ENCODE peak calls at places on chromosome 14, in seven cellular contexts. One of them, this sample, is unnamed.

GRCh38 chr14:81684696-81685095 is 151.0 kb upstream of the SEL1L start:
- DNase-seq in IMR-90: no peak
- DNase-seq in astrocyte of the spinal cord: no peak
- DNase-seq in esophagus squamous epithelium: no peak
- DNase-seq in CD8-positive, alpha-beta memory T cell: no peak
- DNase-seq in CD4-positive, alpha-beta memory T cell: no peak
- DNase-seq in HL-60: no peak
- DNase-seq in this sample: no peak

GRCh38 chr14:94897092-94897491 is 127.2 kb upstream of the GSC start:
- DNase-seq in IMR-90: no peak
- DNase-seq in astrocyte of the spinal cord: peak
- DNase-seq in esophagus squamous epithelium: no peak
- DNase-seq in CD8-positive, alpha-beta memory T cell: no peak
- DNase-seq in CD4-positive, alpha-beta memory T cell: no peak
- DNase-seq in HL-60: no peak
- DNase-seq in this sample: no peak

GRCh38 chr14:68173227-68173972 is 353.8 kb downstream of the RAD51B start:
- DNase-seq in IMR-90: peak
- DNase-seq in astrocyte of the spinal cord: peak
- DNase-seq in esophagus squamous epithelium: no peak
- DNase-seq in CD8-positive, alpha-beta memory T cell: no peak
- DNase-seq in CD4-positive, alpha-beta memory T cell: no peak
- DNase-seq in HL-60: no peak
- DNase-seq in this sample: no peak

GRCh38 chr14:21093018-21093417 is 5.4 kb downstream of the ZNF219 start:
- DNase-seq in IMR-90: no peak
- DNase-seq in astrocyte of the spinal cord: no peak
- DNase-seq in esophagus squamous epithelium: no peak
- DNase-seq in CD8-positive, alpha-beta memory T cell: no peak
- DNase-seq in CD4-positive, alpha-beta memory T cell: no peak
- DNase-seq in HL-60: no peak
- DNase-seq in this sample: no peak

GRCh38 chr14:65794674-65795279 is 382.2 kb downstream of the FUT8 start:
- DNase-seq in IMR-90: no peak
- DNase-seq in astrocyte of the spinal cord: no peak
- DNase-seq in esophagus squamous epithelium: no peak
- DNase-seq in CD8-positive, alpha-beta memory T cell: no peak
- DNase-seq in CD4-positive, alpha-beta memory T cell: no peak
- DNase-seq in HL-60: no peak
- DNase-seq in this sample: no peak

GRCh38 chr14:69046468-69046867 is 67.4 kb upstream of the ACTN1 start:
- DNase-seq in IMR-90: peak
- DNase-seq in astrocyte of the spinal cord: peak
- DNase-seq in esophagus squamous epithelium: no peak
- DNase-seq in CD8-positive, alpha-beta memory T cell: no peak
- DNase-seq in CD4-positive, alpha-beta memory T cell: no peak
- DNase-seq in HL-60: no peak
- DNase-seq in this sample: peak

GRCh38 chr14:100263141-100263540 is 24.2 kb downstream of the YY1 start:
- DNase-seq in IMR-90: no peak
- DNase-seq in astrocyte of the spinal cord: no peak
- DNase-seq in esophagus squamous epithelium: no peak
- DNase-seq in CD8-positive, alpha-beta memory T cell: no peak
- DNase-seq in CD4-positive, alpha-beta memory T cell: no peak
- DNase-seq in HL-60: no peak
- DNase-seq in this sample: no peak

GRCh38 chr14:77181124-77181602 is 435 bp upstream of the TMEM63C start:
- DNase-seq in IMR-90: no peak
- DNase-seq in astrocyte of the spinal cord: no peak
- DNase-seq in esophagus squamous epithelium: no peak
- DNase-seq in CD8-positive, alpha-beta memory T cell: no peak
- DNase-seq in CD4-positive, alpha-beta memory T cell: no peak
- DNase-seq in HL-60: no peak
- DNase-seq in this sample: no peak

GRCh38 chr14:26845106-26845818 is 247.4 kb upstream of the NOVA1 start:
- DNase-seq in IMR-90: no peak
- DNase-seq in astrocyte of the spinal cord: no peak
- DNase-seq in esophagus squamous epithelium: no peak
- DNase-seq in CD8-positive, alpha-beta memory T cell: no peak
- DNase-seq in CD4-positive, alpha-beta memory T cell: no peak
- DNase-seq in HL-60: no peak
- DNase-seq in this sample: no peak

GRCh38 chr14:98993818-98994217 is 278.2 kb downstream of the BCL11B start:
- DNase-seq in IMR-90: no peak
- DNase-seq in astrocyte of the spinal cord: no peak
- DNase-seq in esophagus squamous epithelium: no peak
- DNase-seq in CD8-positive, alpha-beta memory T cell: no peak
- DNase-seq in CD4-positive, alpha-beta memory T cell: no peak
- DNase-seq in HL-60: no peak
- DNase-seq in this sample: no peak

GRCh38 chr14:44567997-44568396 is 60.9 kb upstream of the FSCB start:
- DNase-seq in IMR-90: no peak
- DNase-seq in astrocyte of the spinal cord: no peak
- DNase-seq in esophagus squamous epithelium: no peak
- DNase-seq in CD8-positive, alpha-beta memory T cell: no peak
- DNase-seq in CD4-positive, alpha-beta memory T cell: no peak
- DNase-seq in HL-60: no peak
- DNase-seq in this sample: no peak

GRCh38 chr14:99517046-99517642 is 35.9 kb downstream of the CCNK start:
- DNase-seq in IMR-90: no peak
- DNase-seq in astrocyte of the spinal cord: no peak
- DNase-seq in esophagus squamous epithelium: no peak
- DNase-seq in CD8-positive, alpha-beta memory T cell: no peak
- DNase-seq in CD4-positive, alpha-beta memory T cell: no peak
- DNase-seq in HL-60: no peak
- DNase-seq in this sample: peak

GRCh38 chr14:94638330-94638729 is 26.1 kb downstream of the SERPINA3 start:
- DNase-seq in IMR-90: peak
- DNase-seq in astrocyte of the spinal cord: no peak
- DNase-seq in esophagus squamous epithelium: no peak
- DNase-seq in CD8-positive, alpha-beta memory T cell: no peak
- DNase-seq in CD4-positive, alpha-beta memory T cell: no peak
- DNase-seq in HL-60: no peak
- DNase-seq in this sample: no peak

GRCh38 chr14:99517643-99518381 is 36.6 kb downstream of the CCNK start:
- DNase-seq in IMR-90: no peak
- DNase-seq in astrocyte of the spinal cord: no peak
- DNase-seq in esophagus squamous epithelium: no peak
- DNase-seq in CD8-positive, alpha-beta memory T cell: no peak
- DNase-seq in CD4-positive, alpha-beta memory T cell: no peak
- DNase-seq in HL-60: no peak
- DNase-seq in this sample: no peak

GRCh38 chr14:96583605-96584041 is 81.4 kb downstream of the PAPOLA start:
- DNase-seq in IMR-90: no peak
- DNase-seq in astrocyte of the spinal cord: no peak
- DNase-seq in esophagus squamous epithelium: no peak
- DNase-seq in CD8-positive, alpha-beta memory T cell: no peak
- DNase-seq in CD4-positive, alpha-beta memory T cell: no peak
- DNase-seq in HL-60: no peak
- DNase-seq in this sample: peak

GRCh38 chr14:100618763-100619320 is 31.6 kb upstream of the BEGAIN start:
- DNase-seq in IMR-90: no peak
- DNase-seq in astrocyte of the spinal cord: no peak
- DNase-seq in esophagus squamous epithelium: no peak
- DNase-seq in CD8-positive, alpha-beta memory T cell: no peak
- DNase-seq in CD4-positive, alpha-beta memory T cell: no peak
- DNase-seq in HL-60: no peak
- DNase-seq in this sample: no peak

GRCh38 chr14:94823556-94824341 is 53.8 kb upstream of the GSC start:
- DNase-seq in IMR-90: no peak
- DNase-seq in astrocyte of the spinal cord: no peak
- DNase-seq in esophagus squamous epithelium: no peak
- DNase-seq in CD8-positive, alpha-beta memory T cell: no peak
- DNase-seq in CD4-positive, alpha-beta memory T cell: no peak
- DNase-seq in HL-60: no peak
- DNase-seq in this sample: no peak

GRCh38 chr14:49732896-49733295 is 35.1 kb upstream of the KLHDC2 start:
- DNase-seq in IMR-90: no peak
- DNase-seq in astrocyte of the spinal cord: no peak
- DNase-seq in esophagus squamous epithelium: no peak
- DNase-seq in CD8-positive, alpha-beta memory T cell: no peak
- DNase-seq in CD4-positive, alpha-beta memory T cell: no peak
- DNase-seq in HL-60: no peak
- DNase-seq in this sample: no peak

GRCh38 chr14:68487805-68488590 is 304.9 kb downstream of the ZFP36L1 start:
- DNase-seq in IMR-90: peak
- DNase-seq in astrocyte of the spinal cord: no peak
- DNase-seq in esophagus squamous epithelium: no peak
- DNase-seq in CD8-positive, alpha-beta memory T cell: no peak
- DNase-seq in CD4-positive, alpha-beta memory T cell: no peak
- DNase-seq in HL-60: no peak
- DNase-seq in this sample: no peak

GRCh38 chr14:29548948-29549370 is 378.7 kb downstream of the PRKD1 start:
- DNase-seq in IMR-90: peak
- DNase-seq in astrocyte of the spinal cord: peak
- DNase-seq in esophagus squamous epithelium: no peak
- DNase-seq in CD8-positive, alpha-beta memory T cell: no peak
- DNase-seq in CD4-positive, alpha-beta memory T cell: no peak
- DNase-seq in HL-60: peak
- DNase-seq in this sample: no peak

GRCh38 chr14:99179946-99180345 is 92.1 kb downstream of the BCL11B start:
- DNase-seq in IMR-90: no peak
- DNase-seq in astrocyte of the spinal cord: no peak
- DNase-seq in esophagus squamous epithelium: no peak
- DNase-seq in CD8-positive, alpha-beta memory T cell: no peak
- DNase-seq in CD4-positive, alpha-beta memory T cell: no peak
- DNase-seq in HL-60: no peak
- DNase-seq in this sample: no peak

GRCh38 chr14:51168220-51168613 is 71.8 kb upstream of the TMX1 start:
- DNase-seq in IMR-90: no peak
- DNase-seq in astrocyte of the spinal cord: no peak
- DNase-seq in esophagus squamous epithelium: no peak
- DNase-seq in CD8-positive, alpha-beta memory T cell: no peak
- DNase-seq in CD4-positive, alpha-beta memory T cell: no peak
- DNase-seq in HL-60: no peak
- DNase-seq in this sample: no peak
- H3K4me3 ChIP-seq in IMR-90: no peak
- H3K4me3 ChIP-seq in astrocyte of the spinal cord: no peak
- H3K4me3 ChIP-seq in esophagus squamous epithelium: no peak
- H3K4me3 ChIP-seq in CD8-positive, alpha-beta memory T cell: no peak
- H3K4me3 ChIP-seq in CD4-positive, alpha-beta memory T cell: no peak
- H3K4me3 ChIP-seq in HL-60: no peak
- H3K4me3 ChIP-seq in this sample: no peak

GRCh38 chr14:79144891-79145290 is 974.7 kb downstream of the NRXN3 start:
- DNase-seq in IMR-90: peak
- DNase-seq in astrocyte of the spinal cord: no peak
- DNase-seq in esophagus squamous epithelium: no peak
- DNase-seq in CD8-positive, alpha-beta memory T cell: no peak
- DNase-seq in CD4-positive, alpha-beta memory T cell: no peak
- DNase-seq in HL-60: no peak
- DNase-seq in this sample: no peak
- H3K4me3 ChIP-seq in IMR-90: no peak
- H3K4me3 ChIP-seq in astrocyte of the spinal cord: no peak
- H3K4me3 ChIP-seq in esophagus squamous epithelium: no peak
- H3K4me3 ChIP-seq in CD8-positive, alpha-beta memory T cell: no peak
- H3K4me3 ChIP-seq in CD4-positive, alpha-beta memory T cell: no peak
- H3K4me3 ChIP-seq in HL-60: no peak
- H3K4me3 ChIP-seq in this sample: no peak

GRCh38 chr14:103103461-103104388 is 9.2 kb downstream of the EXOC3L4 start:
- DNase-seq in IMR-90: peak
- DNase-seq in astrocyte of the spinal cord: no peak
- DNase-seq in esophagus squamous epithelium: no peak
- DNase-seq in CD8-positive, alpha-beta memory T cell: no peak
- DNase-seq in CD4-positive, alpha-beta memory T cell: no peak
- DNase-seq in HL-60: peak
- DNase-seq in this sample: no peak

GRCh38 chr14:103104654-103105511 is 10.4 kb downstream of the EXOC3L4 start:
- DNase-seq in IMR-90: peak
- DNase-seq in astrocyte of the spinal cord: peak
- DNase-seq in esophagus squamous epithelium: no peak
- DNase-seq in CD8-positive, alpha-beta memory T cell: peak
- DNase-seq in CD4-positive, alpha-beta memory T cell: peak
- DNase-seq in HL-60: peak
- DNase-seq in this sample: no peak

GRCh38 chr14:103102689-103103260 is 8.2 kb downstream of the EXOC3L4 start:
- DNase-seq in IMR-90: no peak
- DNase-seq in astrocyte of the spinal cord: no peak
- DNase-seq in esophagus squamous epithelium: no peak
- DNase-seq in CD8-positive, alpha-beta memory T cell: no peak
- DNase-seq in CD4-positive, alpha-beta memory T cell: no peak
- DNase-seq in HL-60: no peak
- DNase-seq in this sample: no peak

GRCh38 chr14:103105580-103106168 is 11.1 kb downstream of the EXOC3L4 start:
- DNase-seq in IMR-90: no peak
- DNase-seq in astrocyte of the spinal cord: no peak
- DNase-seq in esophagus squamous epithelium: no peak
- DNase-seq in CD8-positive, alpha-beta memory T cell: no peak
- DNase-seq in CD4-positive, alpha-beta memory T cell: no peak
- DNase-seq in HL-60: peak
- DNase-seq in this sample: no peak

DNA sequence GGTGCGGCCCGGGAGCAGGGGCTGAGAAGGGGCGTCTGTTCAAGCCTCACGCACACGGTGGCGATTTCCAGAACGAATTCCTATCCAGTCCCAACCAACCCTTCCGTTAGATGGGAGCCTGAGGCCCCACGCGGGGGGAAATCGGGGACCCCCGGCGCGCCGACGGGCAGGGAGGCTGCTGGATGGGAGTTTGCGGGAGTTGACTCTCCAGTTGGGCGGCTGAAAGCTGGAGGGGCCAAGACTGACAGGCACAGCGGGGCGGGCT is 9.8 kb downstream of the EXOC3L4 start:
- DNase-seq in IMR-90: no peak
- DNase-seq in astrocyte of the spinal cord: no peak
- DNase-seq in esophagus squamous epithelium: no peak
- DNase-seq in CD8-positive, alpha-beta memory T cell: no peak
- DNase-seq in CD4-positive, alpha-beta memory T cell: no peak
- DNase-seq in HL-60: no peak
- DNase-seq in this sample: no peak
- H3K4me3 ChIP-seq in IMR-90: no peak
- H3K4me3 ChIP-seq in astrocyte of the spinal cord: no peak
- H3K4me3 ChIP-seq in esophagus squamous epithelium: no peak
- H3K4me3 ChIP-seq in CD8-positive, alpha-beta memory T cell: no peak
- H3K4me3 ChIP-seq in CD4-positive, alpha-beta memory T cell: no peak
- H3K4me3 ChIP-seq in HL-60: no peak
- H3K4me3 ChIP-seq in this sample: peak

GRCh38 chr14:51564460-51564859 is 87.2 kb upstream of the FRMD6 start:
- DNase-seq in IMR-90: no peak
- DNase-seq in astrocyte of the spinal cord: no peak
- DNase-seq in esophagus squamous epithelium: no peak
- DNase-seq in CD8-positive, alpha-beta memory T cell: no peak
- DNase-seq in CD4-positive, alpha-beta memory T cell: no peak
- DNase-seq in HL-60: no peak
- DNase-seq in this sample: no peak

GRCh38 chr14:51562816-51563215 is 88.9 kb upstream of the FRMD6 start:
- DNase-seq in IMR-90: peak
- DNase-seq in astrocyte of the spinal cord: peak
- DNase-seq in esophagus squamous epithelium: no peak
- DNase-seq in CD8-positive, alpha-beta memory T cell: no peak
- DNase-seq in CD4-positive, alpha-beta memory T cell: no peak
- DNase-seq in HL-60: no peak
- DNase-seq in this sample: no peak

GRCh38 chr14:51566831-51567582 is 84.7 kb upstream of the FRMD6 start:
- DNase-seq in IMR-90: no peak
- DNase-seq in astrocyte of the spinal cord: no peak
- DNase-seq in esophagus squamous epithelium: no peak
- DNase-seq in CD8-positive, alpha-beta memory T cell: no peak
- DNase-seq in CD4-positive, alpha-beta memory T cell: peak
- DNase-seq in HL-60: no peak
- DNase-seq in this sample: no peak

GRCh38 chr14:51563560-51563959 is 88.2 kb upstream of the FRMD6 start:
- DNase-seq in IMR-90: peak
- DNase-seq in astrocyte of the spinal cord: no peak
- DNase-seq in esophagus squamous epithelium: no peak
- DNase-seq in CD8-positive, alpha-beta memory T cell: no peak
- DNase-seq in CD4-positive, alpha-beta memory T cell: no peak
- DNase-seq in HL-60: no peak
- DNase-seq in this sample: no peak

GRCh38 chr14:51564986-51565604 is 86.6 kb upstream of the FRMD6 start:
- DNase-seq in IMR-90: no peak
- DNase-seq in astrocyte of the spinal cord: no peak
- DNase-seq in esophagus squamous epithelium: no peak
- DNase-seq in CD8-positive, alpha-beta memory T cell: no peak
- DNase-seq in CD4-positive, alpha-beta memory T cell: no peak
- DNase-seq in HL-60: no peak
- DNase-seq in this sample: no peak
- H3K4me3 ChIP-seq in IMR-90: no peak
- H3K4me3 ChIP-seq in astrocyte of the spinal cord: no peak
- H3K4me3 ChIP-seq in esophagus squamous epithelium: no peak
- H3K4me3 ChIP-seq in CD8-positive, alpha-beta memory T cell: no peak
- H3K4me3 ChIP-seq in CD4-positive, alpha-beta memory T cell: no peak
- H3K4me3 ChIP-seq in HL-60: no peak
- H3K4me3 ChIP-seq in this sample: no peak

This sample was measured in coronary artery.